ENCODE peak calls at places on chromosomes 2 and 18, in five cellular contexts. One of them, this sample, is unnamed.

GRCh38 chr2:190578158-190579057 is 43.9 kb upstream of the NEMP2 start:
- DNase-seq in suprapubic skin: no peak
- DNase-seq in Panc1: no peak
- DNase-seq in heart right ventricle: no peak
- DNase-seq in choroid plexus epithelial cell: peak; percentile 47
- DNase-seq in this sample: no peak

GRCh38 chr18:77132369-77133050 is at the start of gene MBP:
- DNase-seq in suprapubic skin: no peak
- DNase-seq in Panc1: no peak
- DNase-seq in heart right ventricle: peak; percentile 59
- DNase-seq in choroid plexus epithelial cell: no peak
- DNase-seq in this sample: peak; percentile 89

GRCh38 chr2:96273763-96274162 is 7.7 kb downstream of the CIAO1 start:
- DNase-seq in suprapubic skin: no peak
- DNase-seq in Panc1: no peak
- DNase-seq in heart right ventricle: no peak
- DNase-seq in choroid plexus epithelial cell: no peak
- DNase-seq in this sample: no peak

GRCh38 chr2:205706769-205707375 is 24.6 kb downstream of the NRP2 start:
- DNase-seq in suprapubic skin: no peak
- DNase-seq in Panc1: no peak
- DNase-seq in heart right ventricle: peak; percentile 62
- DNase-seq in choroid plexus epithelial cell: peak; percentile 93
- DNase-seq in this sample: peak; percentile 69

GRCh38 chr2:152189622-152190495 is 14.3 kb upstream of the STAM2 start:
- DNase-seq in suprapubic skin: no peak
- DNase-seq in Panc1: no peak
- DNase-seq in heart right ventricle: no peak
- DNase-seq in choroid plexus epithelial cell: peak; percentile 87
- DNase-seq in this sample: peak; percentile 55

GRCh38 chr2:240877460-240878340 is 9.1 kb downstream of the AGXT start:
- DNase-seq in suprapubic skin: no peak
- DNase-seq in Panc1: no peak
- DNase-seq in heart right ventricle: peak; percentile 9
- DNase-seq in choroid plexus epithelial cell: no peak
- DNase-seq in this sample: no peak

GRCh38 chr2:205543937-205544702 is 138.2 kb upstream of the NRP2 start:
- DNase-seq in suprapubic skin: no peak
- DNase-seq in Panc1: no peak
- DNase-seq in heart right ventricle: no peak
- DNase-seq in choroid plexus epithelial cell: no peak
- DNase-seq in this sample: no peak

GRCh38 chr2:132465917-132466316 is 49.3 kb downstream of the GPR39 start:
- DNase-seq in suprapubic skin: no peak
- DNase-seq in Panc1: no peak
- DNase-seq in heart right ventricle: no peak
- DNase-seq in choroid plexus epithelial cell: no peak
- DNase-seq in this sample: no peak

GRCh38 chr2:232345251-232345650 is 33.3 kb upstream of the ALPP start:
- DNase-seq in suprapubic skin: no peak
- DNase-seq in Panc1: no peak
- DNase-seq in heart right ventricle: no peak
- DNase-seq in choroid plexus epithelial cell: no peak
- DNase-seq in this sample: no peak

GRCh38 chr2:196167666-196168065 is 3.7 kb downstream of the STK17B start:
- DNase-seq in suprapubic skin: no peak
- DNase-seq in Panc1: no peak
- DNase-seq in heart right ventricle: no peak
- DNase-seq in choroid plexus epithelial cell: peak; percentile 52
- DNase-seq in this sample: no peak

GRCh38 chr2:187842978-187843847 is 289.0 kb upstream of the TFPI start:
- DNase-seq in suprapubic skin: no peak
- DNase-seq in Panc1: peak; percentile 32
- DNase-seq in heart right ventricle: no peak
- DNase-seq in choroid plexus epithelial cell: peak; percentile 92
- DNase-seq in this sample: peak; percentile 25

GRCh38 chr2:230269715-230270114 is 44.2 kb downstream of the SP140 start:
- DNase-seq in suprapubic skin: no peak
- DNase-seq in Panc1: no peak
- DNase-seq in heart right ventricle: no peak
- DNase-seq in choroid plexus epithelial cell: no peak
- DNase-seq in this sample: no peak

GRCh38 chr18:26894006-26894405 is 28.5 kb upstream of the AQP4 start:
- DNase-seq in suprapubic skin: no peak
- DNase-seq in Panc1: no peak
- DNase-seq in heart right ventricle: no peak
- DNase-seq in choroid plexus epithelial cell: no peak
- DNase-seq in this sample: no peak

GRCh38 chr2:47402555-47402804 is 476 bp upstream of the MSH2 start:
- DNase-seq in suprapubic skin: no peak
- DNase-seq in Panc1: no peak
- DNase-seq in heart right ventricle: no peak
- DNase-seq in choroid plexus epithelial cell: peak; percentile 39
- DNase-seq in this sample: no peak

GRCh38 chr2:132416080-132416911 is at the start of gene GPR39:
- DNase-seq in suprapubic skin: peak; percentile 81
- DNase-seq in Panc1: peak; percentile 88
- DNase-seq in heart right ventricle: peak; percentile 37
- DNase-seq in choroid plexus epithelial cell: peak; percentile 96
- DNase-seq in this sample: no peak

GRCh38 chr2:88737385-88737784 is 45.9 kb downstream of the RPIA start:
- DNase-seq in suprapubic skin: no peak
- DNase-seq in Panc1: no peak
- DNase-seq in heart right ventricle: no peak
- DNase-seq in choroid plexus epithelial cell: peak; percentile 14
- DNase-seq in this sample: no peak

GRCh38 chr2:70344195-70344594 is 42.3 kb upstream of the FAM136A start:
- DNase-seq in suprapubic skin: no peak
- DNase-seq in Panc1: no peak
- DNase-seq in heart right ventricle: no peak
- DNase-seq in choroid plexus epithelial cell: no peak
- DNase-seq in this sample: no peak

GRCh38 chr2:40457846-40458245 is 6.0 kb upstream of the SLC8A1 start:
- DNase-seq in suprapubic skin: no peak
- DNase-seq in Panc1: no peak
- DNase-seq in heart right ventricle: no peak
- DNase-seq in choroid plexus epithelial cell: no peak
- DNase-seq in this sample: no peak

GRCh38 chr2:24820598-24821432 is 27.6 kb downstream of the CENPO start:
- DNase-seq in suprapubic skin: no peak
- DNase-seq in Panc1: no peak
- DNase-seq in heart right ventricle: no peak
- DNase-seq in choroid plexus epithelial cell: peak; percentile 37
- DNase-seq in this sample: no peak

GRCh38 chr2:212364106-212364505 is 174.5 kb downstream of the ERBB4 start:
- DNase-seq in suprapubic skin: no peak
- DNase-seq in Panc1: no peak
- DNase-seq in heart right ventricle: no peak
- DNase-seq in choroid plexus epithelial cell: no peak
- DNase-seq in this sample: no peak

GRCh38 chr2:105557021-105557420 is 158.2 kb upstream of the FHL2 start:
- DNase-seq in suprapubic skin: peak; percentile 71
- DNase-seq in Panc1: no peak
- DNase-seq in heart right ventricle: peak; percentile 60
- DNase-seq in choroid plexus epithelial cell: no peak
- DNase-seq in this sample: no peak

GRCh38 chr2:101418704-101419663 is 31.7 kb upstream of the CREG2 start:
- DNase-seq in suprapubic skin: no peak
- DNase-seq in Panc1: peak; percentile 33
- DNase-seq in heart right ventricle: no peak
- DNase-seq in choroid plexus epithelial cell: peak; percentile 88
- DNase-seq in this sample: peak; percentile 67

GRCh38 chr2:178211943-178212342 is 17.6 kb downstream of the OSBPL6 start:
- DNase-seq in suprapubic skin: no peak
- DNase-seq in Panc1: no peak
- DNase-seq in heart right ventricle: no peak
- DNase-seq in choroid plexus epithelial cell: no peak
- DNase-seq in this sample: no peak
- TF ChIP-seq CTCF in suprapubic skin: no peak
- TF ChIP-seq CTCF in Panc1: no peak
- TF ChIP-seq CTCF in heart right ventricle: no peak
- TF ChIP-seq CTCF in choroid plexus epithelial cell: no peak
- TF ChIP-seq CTCF in this sample: no peak

DNA sequence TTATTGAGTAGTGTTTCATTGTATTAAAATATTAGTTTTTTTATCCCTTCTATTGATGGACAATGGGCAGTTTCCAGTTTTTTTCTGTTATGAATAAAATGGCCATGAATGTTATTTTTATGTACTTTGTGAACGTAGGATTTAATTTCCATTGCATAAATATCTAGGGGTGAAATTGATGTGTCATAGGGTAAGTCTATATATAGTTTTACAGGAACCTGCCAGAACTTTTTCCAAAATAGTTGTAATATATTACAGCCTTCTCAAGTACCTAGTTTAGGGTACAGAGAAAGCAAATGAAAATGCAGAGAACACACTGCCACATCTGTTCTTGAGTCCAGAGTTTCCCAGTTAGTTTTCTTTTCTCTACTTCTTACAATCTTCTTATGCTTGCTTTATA is 378.6 kb downstream of the MEIS1 start:
- DNase-seq in suprapubic skin: no peak
- DNase-seq in Panc1: no peak
- DNase-seq in heart right ventricle: no peak
- DNase-seq in choroid plexus epithelial cell: peak; percentile 38
- DNase-seq in this sample: no peak
- TF ChIP-seq CTCF in suprapubic skin: no peak
- TF ChIP-seq CTCF in Panc1: no peak
- TF ChIP-seq CTCF in heart right ventricle: no peak
- TF ChIP-seq CTCF in choroid plexus epithelial cell: no peak
- TF ChIP-seq CTCF in this sample: no peak

GRCh38 chr18:79949571-79950439 is 1.6 kb downstream of the SLC66A2 start:
- DNase-seq in suprapubic skin: peak; percentile 83
- DNase-seq in Panc1: no peak
- DNase-seq in heart right ventricle: peak; percentile 45
- DNase-seq in choroid plexus epithelial cell: peak; percentile 26
- DNase-seq in this sample: peak; percentile 64

GRCh38 chr18:79950440-79951341 is 762 bp downstream of the SLC66A2 start:
- DNase-seq in suprapubic skin: peak; percentile 78
- DNase-seq in Panc1: no peak
- DNase-seq in heart right ventricle: peak; percentile 50
- DNase-seq in choroid plexus epithelial cell: no peak
- DNase-seq in this sample: peak; percentile 70

GRCh38 chr18:79952457-79952995 is 1.1 kb upstream of the SLC66A2 start:
- DNase-seq in suprapubic skin: peak; percentile 81
- DNase-seq in Panc1: no peak
- DNase-seq in heart right ventricle: peak; percentile 35
- DNase-seq in choroid plexus epithelial cell: no peak
- DNase-seq in this sample: no peak

GRCh38 chr18:79952996-79953559 is 1.6 kb upstream of the SLC66A2 start:
- DNase-seq in suprapubic skin: peak; percentile 68
- DNase-seq in Panc1: no peak
- DNase-seq in heart right ventricle: no peak
- DNase-seq in choroid plexus epithelial cell: no peak
- DNase-seq in this sample: no peak

GRCh38 chr18:79951545-79952456 is at the start of gene SLC66A2:
- DNase-seq in suprapubic skin: peak; percentile 94
- DNase-seq in Panc1: no peak
- DNase-seq in heart right ventricle: peak; percentile 96
- DNase-seq in choroid plexus epithelial cell: peak; percentile 84
- DNase-seq in this sample: peak; percentile 98
- TF ChIP-seq CTCF in suprapubic skin: no peak
- TF ChIP-seq CTCF in Panc1: no peak
- TF ChIP-seq CTCF in heart right ventricle: no peak
- TF ChIP-seq CTCF in choroid plexus epithelial cell: no peak
- TF ChIP-seq CTCF in this sample: no peak

DNA sequence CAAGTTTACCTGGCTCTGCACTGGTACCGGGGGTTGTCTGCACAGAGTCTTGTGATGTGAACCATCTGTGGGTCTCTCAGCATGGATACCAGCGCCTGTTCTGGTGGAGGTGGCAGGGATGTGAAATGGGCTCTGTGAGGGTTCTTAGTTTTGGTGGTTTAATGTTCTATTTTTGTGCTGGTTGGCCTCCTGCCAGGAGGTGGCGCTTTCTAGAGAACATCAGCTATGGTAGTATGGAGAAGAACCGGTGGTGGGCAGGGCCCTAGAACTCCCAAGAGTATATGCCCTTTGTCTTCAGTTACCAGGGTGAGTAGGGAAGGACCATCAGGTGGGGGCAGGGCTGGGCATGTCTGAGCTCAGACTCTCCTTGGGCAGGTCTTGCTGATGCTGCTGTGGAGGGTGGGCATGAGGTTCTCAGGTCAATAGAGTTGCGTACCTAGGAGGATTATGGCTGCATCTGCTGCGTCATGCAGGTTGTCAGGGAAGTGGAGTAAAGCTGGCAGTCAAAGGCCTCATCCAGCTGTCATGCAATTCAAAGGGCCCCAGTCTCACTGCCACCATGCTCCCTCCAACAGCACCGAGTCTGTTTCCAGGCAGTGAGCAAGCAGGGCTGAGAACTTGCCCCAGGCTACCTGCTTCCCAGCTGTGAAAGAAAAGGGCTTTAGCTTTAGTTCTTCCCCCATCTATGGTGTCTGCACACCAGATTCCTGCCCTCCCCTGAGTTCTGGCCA is 278.0 kb downstream of the METTL4 start:
- DNase-seq in suprapubic skin: no peak
- DNase-seq in Panc1: no peak
- DNase-seq in heart right ventricle: no peak
- DNase-seq in choroid plexus epithelial cell: no peak
- DNase-seq in this sample: no peak
- TF ChIP-seq CTCF in suprapubic skin: no peak
- TF ChIP-seq CTCF in Panc1: no peak
- TF ChIP-seq CTCF in heart right ventricle: no peak
- TF ChIP-seq CTCF in choroid plexus epithelial cell: no peak
- TF ChIP-seq CTCF in this sample: no peak